ENCODE peak calls at places on chromosomes 7 and 10, in eight cellular contexts. Q is HepG2, A is EH, I is heart right ventricle, X is H9, N is thoracic aorta, S is kidney epithelial cell, U is occipital lobe. J is an unnamed sample.
A peak's percentile ranks its signal among the peaks of the same experiment; 100 is the strongest.

GRCh38 chr10:96657385-96657784 is 62.9 kb downstream of the PIK3AP1 start:
- DNase-seq in Q (no peak), A (no peak), I (no peak), X (no peak), N (no peak), S (no peak), U (no peak), J (no peak)

GRCh38 chr7:2956526-2957368 is 86.9 kb downstream of the CARD11 start:
- DNase-seq in Q (no peak), A (peak; percentile 41), I (no peak), X (no peak), N (no peak), S (peak; percentile 60), U (no peak), J (no peak)

GRCh38 chr10:11068861-11069633 is 51.4 kb downstream of the CELF2 start:
- DNase-seq in Q (no peak), A (no peak), I (no peak), X (no peak), N (no peak), S (no peak), U (no peak), J (no peak)

GRCh38 chr7:132326878-132327589 is 249.2 kb downstream of the PLXNA4 start:
- DNase-seq in Q (no peak), A (no peak), I (no peak), X (no peak), N (no peak), S (no peak), U (no peak), J (no peak)

GRCh38 chr10:69854685-69855345 is 53.1 kb downstream of the COL13A1 start:
- DNase-seq in Q (no peak), A (no peak), I (no peak), X (no peak), N (no peak), S (no peak), U (no peak), J (no peak)

GRCh38 chr10:76769161-76769560 is 868.4 kb downstream of the KCNMA1 start:
- DNase-seq in Q (no peak), A (no peak), I (no peak), X (no peak), N (no peak), S (no peak), U (no peak), J (no peak)

GRCh38 chr10:131743190-131744151 is 157.3 kb upstream of the PPP2R2D start:
- DNase-seq in Q (no peak), A (no peak), I (no peak), X (peak; percentile 39), N (no peak), S (no peak), U (peak; percentile 55), J (peak; percentile 82)

GRCh38 chr10:118585234-118585633 is 10.2 kb downstream of the PRLHR start:
- DNase-seq in Q (no peak), A (no peak), I (no peak), X (no peak), N (no peak), S (no peak), U (no peak), J (no peak)

GRCh38 chr10:90394306-90394705 is 463.5 kb downstream of the HTR7 start:
- DNase-seq in Q (no peak), A (no peak), I (no peak), X (peak; percentile 25), N (no peak), S (no peak), U (no peak), J (peak; percentile 31)

GRCh38 chr7:134457166-134457565 is 1.7 kb downstream of the AKR1B1 start:
- DNase-seq in Q (no peak), A (peak; percentile 14), I (no peak), X (no peak), N (no peak), S (no peak), U (no peak), J (no peak)

GRCh38 chr10:22022257-22023051 is 18.9 kb upstream of the DNAJC1 start:
- DNase-seq in Q (no peak), A (peak; percentile 2), I (peak; percentile 81), X (no peak), N (no peak), S (no peak), U (no peak), J (no peak)

GRCh38 chr10:14586901-14587300 is 187.8 kb downstream of the FAM107B start:
- DNase-seq in Q (no peak), A (no peak), I (no peak), X (peak; percentile 6), N (no peak), S (no peak), U (no peak), J (no peak)

GRCh38 chr7:79823246-79823951 is 311.2 kb upstream of the GNAI1 start:
- DNase-seq in Q (no peak), A (peak; percentile 45), I (no peak), X (no peak), N (no peak), S (no peak), U (no peak), J (no peak)

GRCh38 chr10:3467052-3467906 is 294.7 kb upstream of the PITRM1 start:
- DNase-seq in Q (no peak), A (peak; percentile 98), I (peak; percentile 87), X (peak; percentile 79), N (peak; percentile 48), S (peak; percentile 97), U (no peak), J (peak; percentile 64)

GRCh38 chr10:71694567-71694968 is 25.0 kb downstream of the C10orf105 start:
- DNase-seq in Q (no peak), A (no peak), I (peak; percentile 64), X (no peak), N (no peak), S (no peak), U (no peak), J (no peak)

GRCh38 chr10:37860494-37861190 is 3.2 kb upstream of the ZNF248 start:
- DNase-seq in Q (peak; percentile 27), A (peak; percentile 86), I (no peak), X (no peak), N (no peak), S (peak; percentile 41), U (no peak), J (no peak)

GRCh38 chr7:2905500-2905899 is 61.4 kb upstream of the GNA12 start:
- DNase-seq in Q (no peak), A (no peak), I (no peak), X (no peak), N (no peak), S (no peak), U (no peak), J (no peak)

GRCh38 chr10:63697956-63698814 is 177.0 kb downstream of the REEP3 start:
- DNase-seq in Q (no peak), A (no peak), I (no peak), X (no peak), N (no peak), S (no peak), U (no peak), J (no peak)

GRCh38 chr7:98810166-98810802 is 59.5 kb downstream of the TMEM130 start:
- DNase-seq in Q (no peak), A (no peak), I (no peak), X (no peak), N (no peak), S (no peak), U (peak; percentile 13), J (no peak)

GRCh38 chr7:136857573-136857972 is 10.9 kb upstream of the CHRM2 start:
- DNase-seq in Q (no peak), A (peak; percentile 61), I (no peak), X (no peak), N (no peak), S (no peak), U (no peak), J (no peak)

GRCh38 chr7:41125343-41125742 is 577.5 kb downstream of the INHBA start:
- DNase-seq in Q (no peak), A (no peak), I (no peak), X (no peak), N (no peak), S (no peak), U (no peak), J (no peak)

GRCh38 chr7:92158660-92159575 is 20.0 kb downstream of the LRRD1 start:
- DNase-seq in Q (no peak), A (peak; percentile 93), I (no peak), X (no peak), N (no peak), S (no peak), U (no peak), J (no peak)

GRCh38 chr10:96370575-96371157 is 11.9 kb upstream of the OPALIN start:
- DNase-seq in Q (peak; percentile 24), A (peak; percentile 51), I (peak; percentile 32), X (peak; percentile 82), N (no peak), S (no peak), U (peak; percentile 33), J (peak; percentile 92)

GRCh38 chr10:81876253-81876731 is 1.3 kb downstream of the NRG3 start:
- DNase-seq in Q (no peak), A (no peak), I (no peak), X (peak; percentile 75), N (no peak), S (no peak), U (peak; percentile 26), J (peak; percentile 74)